ENCODE peak calls at places on chromosomes 7 and 10, in five cellular contexts. One of them, this sample, is unnamed.

GRCh38 chr7:35454575-35455385 is 200.9 kb upstream of the TBX20 start:
- DNase-seq in H9: peak; percentile 28
- DNase-seq in IMR-90: no peak
- DNase-seq in mesenchymal stem cell: no peak
- DNase-seq in H1: no peak
- DNase-seq in this sample: no peak

GRCh38 chr10:112160834-112161233 is 22.7 kb downstream of the GPAM start:
- DNase-seq in mesenchymal stem cell: no peak
- DNase-seq in IMR-90: no peak
- DNase-seq in H9: no peak
- DNase-seq in H1: no peak
- DNase-seq in this sample: no peak

GRCh38 chr10:12018438-12019342 is 23.9 kb downstream of the UPF2 start:
- DNase-seq in H9: no peak
- DNase-seq in H1: no peak
- DNase-seq in mesenchymal stem cell: peak; percentile 22
- DNase-seq in IMR-90: peak; percentile 44
- DNase-seq in this sample: no peak

GRCh38 chr7:107606303-107606702 is 26.3 kb downstream of the BCAP29 start:
- DNase-seq in IMR-90: no peak
- DNase-seq in H1: no peak
- DNase-seq in mesenchymal stem cell: no peak
- DNase-seq in H9: no peak
- DNase-seq in this sample: no peak

GRCh38 chr10:12508165-12508564 is 158.8 kb downstream of the CAMK1D start:
- DNase-seq in IMR-90: no peak
- DNase-seq in mesenchymal stem cell: no peak
- DNase-seq in H1: no peak
- DNase-seq in H9: no peak
- DNase-seq in this sample: no peak

GRCh38 chr10:80204193-80204714 is 1.1 kb downstream of the ANXA11 start:
- DNase-seq in IMR-90: no peak
- DNase-seq in mesenchymal stem cell: peak; percentile 46
- DNase-seq in H1: no peak
- DNase-seq in H9: no peak
- DNase-seq in this sample: peak; percentile 82

GRCh38 chr7:127905491-127906330 is 125.5 kb downstream of the LRRC4 start:
- DNase-seq in mesenchymal stem cell: peak; percentile 61
- DNase-seq in IMR-90: peak; percentile 76
- DNase-seq in H9: no peak
- DNase-seq in H1: no peak
- DNase-seq in this sample: peak; percentile 54

GRCh38 chr10:66941491-66941890 is 15.7 kb downstream of the LRRTM3 start:
- DNase-seq in IMR-90: no peak
- DNase-seq in H9: no peak
- DNase-seq in mesenchymal stem cell: no peak
- DNase-seq in H1: no peak
- DNase-seq in this sample: no peak

GRCh38 chr10:113108180-113108835 is 158.3 kb downstream of the TCF7L2 start:
- DNase-seq in H9: peak; percentile 88
- DNase-seq in H1: peak; percentile 98
- DNase-seq in IMR-90: no peak
- DNase-seq in mesenchymal stem cell: no peak
- DNase-seq in this sample: peak; percentile 79

GRCh38 chr10:78925800-78926319 is 142.9 kb upstream of the ZMIZ1 start:
- DNase-seq in mesenchymal stem cell: peak; percentile 99
- DNase-seq in IMR-90: peak; percentile 98
- DNase-seq in H9: no peak
- DNase-seq in H1: no peak
- DNase-seq in this sample: no peak

GRCh38 chr10:69866688-69867461 is 65.2 kb downstream of the COL13A1 start:
- DNase-seq in mesenchymal stem cell: peak; percentile 89
- DNase-seq in IMR-90: peak; percentile 84
- DNase-seq in H1: peak; percentile 73
- DNase-seq in H9: peak; percentile 81
- DNase-seq in this sample: peak; percentile 90
- H2BK120ac ChIP-seq in mesenchymal stem cell: peak overlapping the region; percentile 40
- H2BK120ac ChIP-seq in IMR-90: peak overlapping the region; percentile 96
- H2BK120ac ChIP-seq in H1: peak overlapping the region; percentile 94
- H2BK120ac ChIP-seq in H9: no peak overlapping the region
- H2BK120ac ChIP-seq in this sample: peak overlapping the region; percentile 5

DNA sequence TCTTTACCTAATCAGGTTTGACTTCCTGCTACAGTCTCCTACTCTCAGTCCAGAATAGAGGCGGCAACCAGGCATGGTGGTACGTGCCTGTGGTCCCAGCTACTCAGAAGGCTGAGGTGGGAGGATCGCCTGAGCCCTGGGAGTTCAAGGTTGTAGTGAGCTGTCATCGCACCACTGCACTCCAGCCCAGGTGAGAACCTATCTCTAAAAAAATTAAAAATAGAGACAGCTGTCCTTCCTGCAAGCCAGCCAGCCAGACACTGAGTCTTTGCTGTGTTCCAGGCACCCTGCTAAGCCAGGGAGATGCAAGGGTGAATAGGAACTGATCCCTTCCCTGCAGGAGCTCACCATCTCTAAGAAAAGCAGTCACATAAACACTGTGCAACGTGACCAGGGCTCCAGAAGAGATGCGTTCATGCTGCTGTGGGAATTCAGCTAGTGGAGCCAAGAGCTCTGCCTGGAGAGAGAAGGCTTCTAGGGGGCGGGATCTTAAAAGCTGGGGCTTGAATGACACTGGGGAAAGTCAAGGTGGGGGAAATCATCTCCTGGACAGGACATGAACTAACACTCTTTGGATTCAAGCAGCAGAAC is 22.1 kb upstream of the SLIT1 start:
- DNase-seq in H9: no peak
- DNase-seq in IMR-90: no peak
- DNase-seq in mesenchymal stem cell: no peak
- DNase-seq in H1: peak; percentile 41
- DNase-seq in this sample: no peak
- H2BK120ac ChIP-seq in H9: no peak overlapping the region
- H2BK120ac ChIP-seq in IMR-90: no peak overlapping the region
- H2BK120ac ChIP-seq in mesenchymal stem cell: no peak overlapping the region
- H2BK120ac ChIP-seq in H1: no peak overlapping the region
- H2BK120ac ChIP-seq in this sample: no peak overlapping the region

GRCh38 chr10:4006051-4006450 is 221.0 kb upstream of the KLF6 start:
- DNase-seq in H9: no peak
- DNase-seq in H1: no peak
- DNase-seq in mesenchymal stem cell: no peak
- DNase-seq in IMR-90: no peak
- DNase-seq in this sample: no peak

GRCh38 chr10:4004144-4004543 is 219.1 kb upstream of the KLF6 start:
- DNase-seq in IMR-90: no peak
- DNase-seq in H9: no peak
- DNase-seq in H1: no peak
- DNase-seq in mesenchymal stem cell: no peak
- DNase-seq in this sample: peak; percentile 38

GRCh38 chr10:4004990-4005389 is 220.0 kb upstream of the KLF6 start:
- DNase-seq in IMR-90: no peak
- DNase-seq in mesenchymal stem cell: no peak
- DNase-seq in H9: no peak
- DNase-seq in H1: no peak
- DNase-seq in this sample: no peak

GRCh38 chr10:4006848-4007247 is 221.8 kb upstream of the KLF6 start:
- DNase-seq in H1: no peak
- DNase-seq in IMR-90: peak; percentile 51
- DNase-seq in H9: no peak
- DNase-seq in mesenchymal stem cell: no peak
- DNase-seq in this sample: no peak

GRCh38 chr10:4003348-4003973 is 218.5 kb upstream of the KLF6 start:
- DNase-seq in IMR-90: no peak
- DNase-seq in H1: no peak
- DNase-seq in H9: no peak
- DNase-seq in mesenchymal stem cell: no peak
- DNase-seq in this sample: no peak
- H2BK120ac ChIP-seq in IMR-90: no peak overlapping the region
- H2BK120ac ChIP-seq in H1: no peak overlapping the region
- H2BK120ac ChIP-seq in H9: no peak overlapping the region
- H2BK120ac ChIP-seq in mesenchymal stem cell: no peak overlapping the region
- H2BK120ac ChIP-seq in this sample: no peak overlapping the region

DNA sequence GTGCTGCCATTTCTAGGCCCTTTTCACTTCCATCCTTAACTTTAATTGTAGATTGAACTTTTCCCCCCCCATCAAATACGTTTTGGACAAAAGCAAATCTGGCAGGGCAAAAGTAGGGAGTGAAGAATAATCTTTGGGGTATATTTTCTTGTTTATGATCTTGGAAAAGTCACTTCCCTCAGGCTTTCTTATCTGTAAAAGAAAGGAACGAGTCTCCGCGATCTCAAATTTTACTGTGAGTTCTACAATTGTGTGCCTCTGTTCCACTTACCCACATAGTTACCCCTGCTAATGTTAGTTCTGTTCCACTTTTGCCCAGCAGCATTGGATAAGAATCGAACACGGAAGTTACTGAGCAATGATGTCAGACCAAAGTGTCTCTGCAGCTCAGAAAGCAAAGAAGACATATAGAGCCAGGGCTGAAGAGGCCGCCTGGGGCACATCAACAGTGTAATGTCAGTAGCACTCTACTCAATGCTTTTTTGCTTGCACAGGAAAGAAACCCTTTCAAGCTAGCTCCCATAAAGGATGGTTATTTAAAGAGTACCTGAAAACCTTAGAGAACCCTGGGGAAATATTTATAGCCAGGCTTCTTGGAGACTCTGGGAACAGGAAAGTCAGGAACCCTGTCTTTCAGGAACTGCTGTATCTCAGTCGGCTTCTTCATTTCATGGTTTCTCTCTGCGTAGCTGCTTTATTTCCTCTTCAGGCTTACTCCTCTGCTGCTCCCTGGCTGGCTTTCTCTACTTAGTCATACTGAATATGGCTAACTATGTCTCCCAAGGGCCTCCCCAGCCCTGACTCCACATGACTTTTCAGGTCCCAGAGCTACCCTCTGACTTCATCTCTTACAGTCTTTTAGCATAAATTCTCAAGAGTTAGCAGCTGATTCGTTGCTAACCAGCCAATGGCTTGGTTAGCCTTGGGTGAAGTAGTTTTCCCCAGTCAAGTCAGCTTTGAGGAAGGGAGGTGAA is 123.7 kb upstream of the FAM3C start:
- DNase-seq in mesenchymal stem cell: peak; percentile 26
- DNase-seq in H9: no peak
- DNase-seq in IMR-90: no peak
- DNase-seq in H1: no peak
- DNase-seq in this sample: no peak
- H2BK120ac ChIP-seq in mesenchymal stem cell: no peak overlapping the region
- H2BK120ac ChIP-seq in H9: no peak overlapping the region
- H2BK120ac ChIP-seq in IMR-90: no peak overlapping the region
- H2BK120ac ChIP-seq in H1: no peak overlapping the region
- H2BK120ac ChIP-seq in this sample: no peak overlapping the region

GRCh38 chr10:46542567-46543323 is 13.7 kb downstream of the GPRIN2 start:
- DNase-seq in H1: no peak
- DNase-seq in IMR-90: no peak
- DNase-seq in H9: no peak
- DNase-seq in mesenchymal stem cell: no peak
- DNase-seq in this sample: no peak

GRCh38 chr10:46539596-46540411 is 16.7 kb downstream of the GPRIN2 start:
- DNase-seq in IMR-90: peak; percentile 87
- DNase-seq in H9: no peak
- DNase-seq in H1: no peak
- DNase-seq in mesenchymal stem cell: peak; percentile 75
- DNase-seq in this sample: no peak

GRCh38 chr10:46540412-46541016 is 15.9 kb downstream of the GPRIN2 start:
- DNase-seq in H1: no peak
- DNase-seq in IMR-90: no peak
- DNase-seq in H9: no peak
- DNase-seq in mesenchymal stem cell: no peak
- DNase-seq in this sample: no peak

GRCh38 chr10:46541735-46542566 is 14.5 kb downstream of the GPRIN2 start:
- DNase-seq in IMR-90: no peak
- DNase-seq in mesenchymal stem cell: no peak
- DNase-seq in H1: no peak
- DNase-seq in H9: no peak
- DNase-seq in this sample: no peak

DNA sequence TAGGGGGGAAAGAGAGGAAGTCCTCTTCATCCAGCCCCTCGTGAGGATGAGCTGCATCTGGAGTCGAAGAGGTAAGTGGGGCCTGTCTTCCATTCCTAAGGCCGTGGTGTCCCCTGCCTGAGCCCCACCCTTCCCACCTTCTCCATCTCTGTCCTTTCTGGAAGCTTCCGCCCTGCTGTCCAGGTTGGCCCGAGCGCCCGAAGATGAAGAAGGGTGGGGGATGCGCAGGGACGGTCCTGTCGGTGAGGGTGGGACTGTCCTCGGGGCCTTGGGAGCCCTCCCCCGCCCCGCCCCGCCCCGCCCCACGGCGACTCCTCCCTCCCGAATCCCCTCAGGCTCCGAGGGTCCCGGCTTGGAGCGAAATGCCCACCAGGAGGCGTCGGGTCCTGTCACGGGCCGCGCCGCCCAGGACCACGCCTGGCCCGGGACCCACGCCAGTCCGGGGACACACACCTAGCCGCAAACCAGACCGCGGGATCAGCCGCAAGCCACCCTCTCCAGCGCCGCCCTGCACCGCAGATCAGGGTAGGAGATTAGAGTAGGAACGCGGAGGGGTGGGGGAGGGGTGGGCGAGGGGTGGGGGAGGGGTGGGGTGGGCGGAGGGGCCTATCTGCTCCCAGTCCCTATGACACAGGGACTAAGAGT is 15.3 kb downstream of the GPRIN2 start:
- DNase-seq in H1: peak; percentile 97
- DNase-seq in mesenchymal stem cell: peak; percentile 24
- DNase-seq in IMR-90: no peak
- DNase-seq in H9: peak; percentile 88
- DNase-seq in this sample: peak; percentile 89
- H2BK120ac ChIP-seq in H1: no peak overlapping the region
- H2BK120ac ChIP-seq in mesenchymal stem cell: no peak overlapping the region
- H2BK120ac ChIP-seq in IMR-90: peak overlapping the region; percentile 98
- H2BK120ac ChIP-seq in H9: no peak overlapping the region
- H2BK120ac ChIP-seq in this sample: no peak overlapping the region

GRCh38 chr10:46094197-46094500 is 48.1 kb upstream of the MSMB start:
- DNase-seq in mesenchymal stem cell: no peak
- DNase-seq in IMR-90: no peak
- DNase-seq in H1: no peak
- DNase-seq in H9: no peak
- DNase-seq in this sample: no peak
- H2BK120ac ChIP-seq in mesenchymal stem cell: peak overlapping the region; percentile 57
- H2BK120ac ChIP-seq in IMR-90: no peak overlapping the region
- H2BK120ac ChIP-seq in H1: no peak overlapping the region
- H2BK120ac ChIP-seq in H9: no peak overlapping the region
- H2BK120ac ChIP-seq in this sample: no peak overlapping the region

DNA sequence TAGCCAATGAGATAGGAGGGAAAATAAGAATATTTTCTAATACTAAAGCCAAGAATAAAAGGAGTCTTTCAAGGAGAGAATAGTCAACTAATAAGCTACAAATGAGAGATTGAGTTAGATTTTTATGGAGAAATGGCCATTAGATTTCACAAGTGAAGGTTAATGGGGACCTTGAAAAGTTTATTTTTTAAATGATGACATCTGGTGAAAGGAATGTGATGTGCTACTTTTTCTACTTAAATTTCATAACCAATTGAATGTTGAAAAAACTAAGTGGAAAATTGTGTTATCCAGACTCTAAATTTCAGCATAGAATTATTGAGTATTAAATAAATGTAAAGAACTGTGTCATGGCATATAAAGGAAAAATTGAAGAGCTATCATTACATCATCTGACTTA is 125.7 kb downstream of the TSPAN12 start:
- DNase-seq in H9: no peak
- DNase-seq in H1: no peak
- DNase-seq in mesenchymal stem cell: no peak
- DNase-seq in IMR-90: peak; percentile 51
- DNase-seq in this sample: no peak
- H2BK120ac ChIP-seq in H9: no peak overlapping the region
- H2BK120ac ChIP-seq in H1: no peak overlapping the region
- H2BK120ac ChIP-seq in mesenchymal stem cell: no peak overlapping the region
- H2BK120ac ChIP-seq in IMR-90: no peak overlapping the region
- H2BK120ac ChIP-seq in this sample: no peak overlapping the region

This sample was measured in mesendoderm.